ENCODE peak calls at places on chromosomes 16 and 17, in four cellular contexts. Q is left lung; W is HL-60; L is activated CD8-positive, alpha-beta T cell treated with anti-CD3 and anti-CD28 coated beads for 36 hours. R is an unnamed sample.
A peak's percentile ranks its signal among the peaks of the same experiment; 100 is the strongest.

GRCh38 chr17:79851461-79851817 is 12.2 kb upstream of the CBX4 start:
- DNase-seq in L (no peak), W (no peak), Q (peak; percentile 84), R (peak; percentile 86)

GRCh38 chr17:74799097-74799496 is 23.0 kb upstream of the NAT9 start:
- DNase-seq in Q (no peak), L (no peak), W (no peak), R (no peak)

GRCh38 chr16:86384263-86384649 is 126.1 kb upstream of the FOXF1 start:
- DNase-seq in Q (no peak), L (no peak), W (no peak), R (no peak)

GRCh38 chr17:9499041-9499440 is 76.6 kb downstream of the STX8 start:
- DNase-seq in Q (no peak), L (no peak), W (no peak), R (no peak)

GRCh38 chr16:53465606-53466290 is 31.5 kb downstream of the RBL2 start:
- DNase-seq in L (no peak), Q (no peak), W (no peak), R (peak; percentile 85)

GRCh38 chr17:28744104-28744801 is 442 bp downstream of the TRAF4 start:
- DNase-seq in W (peak; percentile 57), Q (peak; percentile 86), L (peak; percentile 76), R (peak; percentile 40)

GRCh38 chr17:47229535-47230443 is 20.6 kb downstream of the MYL4 start:
- DNase-seq in L (peak; percentile 91), Q (no peak), W (peak; percentile 62), R (peak; percentile 95)

GRCh38 chr16:85187002-85187401 is 74.7 kb upstream of the CIBAR2 start:
- DNase-seq in L (no peak), Q (peak; percentile 69), W (no peak), R (no peak)

GRCh38 chr16:26981266-26981938 is 85.3 kb upstream of the C16orf82 start:
- DNase-seq in L (no peak), Q (no peak), W (no peak), R (no peak)

GRCh38 chr17:21194688-21195087 is 19.3 kb downstream of the TMEM11 start:
- DNase-seq in Q (no peak), L (no peak), W (no peak), R (no peak)

GRCh38 chr17:79954281-79955166 is 81.1 kb downstream of the TBC1D16 start:
- DNase-seq in W (no peak), Q (peak; percentile 56), L (no peak), R (no peak)

GRCh38 chr17:74738051-74738996 is 1.3 kb downstream of the RAB37 start:
- DNase-seq in W (no peak), L (peak; percentile 94), Q (no peak), R (no peak)

GRCh38 chr16:55499281-55499680 is 9.6 kb upstream of the LPCAT2 start:
- DNase-seq in Q (no peak), W (no peak), L (no peak), R (no peak)

GRCh38 chr16:82629441-82630027 is 2.8 kb downstream of the CDH13 start:
- DNase-seq in Q (no peak), L (no peak), W (no peak), R (peak; percentile 72)

GRCh38 chr16:72985148-72985882 is 62.6 kb downstream of the ZFHX3 start:
- DNase-seq in L (no peak), Q (no peak), W (no peak), R (peak; percentile 34)

GRCh38 chr17:2101448-2102257 is 46.8 kb downstream of the HIC1 start:
- DNase-seq in Q (no peak), L (peak; percentile 79), W (no peak), R (peak; percentile 94)

DNA sequence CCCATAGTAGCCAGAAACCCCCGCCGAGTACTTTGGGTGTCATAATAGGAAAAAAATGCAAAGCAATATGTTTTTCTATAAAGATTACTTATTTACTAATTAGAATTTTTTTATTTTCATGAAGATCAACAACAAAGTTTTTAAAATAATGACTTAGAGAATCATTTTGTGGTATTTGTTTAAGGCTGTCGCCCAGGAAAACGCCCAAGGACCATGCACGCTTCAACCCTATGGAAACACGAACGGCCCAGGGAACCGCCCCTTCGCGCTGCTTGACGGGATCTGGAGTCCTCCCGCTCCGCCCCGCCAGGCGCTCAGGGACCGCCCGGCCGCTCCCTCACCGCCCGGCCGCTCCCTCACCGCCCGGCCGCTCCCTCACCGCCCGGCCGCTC is 408 bp upstream of the KPNA2 start:
- DNase-seq in W (no peak), L (peak; percentile 95), Q (peak; percentile 98), R (no peak)
- TF ChIP-seq CTCF in W (no peak), L (no peak), Q (no peak), R (no peak)

GRCh38 chr16:23267647-23268046 is 34.5 kb upstream of the SCNN1B start:
- DNase-seq in Q (no peak), W (no peak), L (no peak), R (no peak)
- TF ChIP-seq CTCF in Q (no peak), W (no peak), L (no peak), R (no peak)

GRCh38 chr17:45317113-45317820 is 447 bp upstream of the MAP3K14 start:
- DNase-seq in Q (peak; percentile 100), L (peak; percentile 100), W (peak; percentile 99), R (peak; percentile 100)

GRCh38 chr17:45314761-45315549 is 1.9 kb downstream of the MAP3K14 start:
- DNase-seq in Q (no peak), W (no peak), L (no peak), R (no peak)

GRCh38 chr17:45318561-45319230 is 1.9 kb upstream of the MAP3K14 start:
- DNase-seq in W (no peak), Q (no peak), L (no peak), R (peak; percentile 89)

GRCh38 chr17:45315583-45316270 is 1.1 kb downstream of the MAP3K14 start:
- DNase-seq in L (no peak), W (no peak), Q (no peak), R (peak; percentile 38)

GRCh38 chr17:45316271-45317112 is at the start of gene MAP3K14:
- DNase-seq in W (peak; percentile 69), Q (peak; percentile 95), L (peak; percentile 77), R (peak; percentile 53)
- TF ChIP-seq CTCF in W (no peak), Q (no peak), L (peak; percentile 21), R (no peak)

GRCh38 chr17:35844547-35844946 is 24.1 kb downstream of the HEATR9 start:
- DNase-seq in Q (no peak), L (no peak), W (no peak), R (no peak)

GRCh38 chr17:35847633-35848373 is 20.9 kb downstream of the HEATR9 start:
- DNase-seq in L (no peak), Q (no peak), W (no peak), R (no peak)

GRCh38 chr17:35846055-35846809 is 22.5 kb downstream of the HEATR9 start:
- DNase-seq in Q (no peak), L (no peak), W (no peak), R (no peak)

GRCh38 chr17:35847006-35847405 is 21.7 kb downstream of the HEATR9 start:
- DNase-seq in W (no peak), Q (no peak), L (no peak), R (no peak)

GRCh38 chr17:35849469-35850348 is 19.0 kb downstream of the HEATR9 start:
- DNase-seq in Q (no peak), W (no peak), L (peak; percentile 73), R (peak; percentile 80)
- TF ChIP-seq CTCF in Q (peak; percentile 67), W (peak; percentile 55), L (peak; percentile 88), R (peak; percentile 81)

DNA sequence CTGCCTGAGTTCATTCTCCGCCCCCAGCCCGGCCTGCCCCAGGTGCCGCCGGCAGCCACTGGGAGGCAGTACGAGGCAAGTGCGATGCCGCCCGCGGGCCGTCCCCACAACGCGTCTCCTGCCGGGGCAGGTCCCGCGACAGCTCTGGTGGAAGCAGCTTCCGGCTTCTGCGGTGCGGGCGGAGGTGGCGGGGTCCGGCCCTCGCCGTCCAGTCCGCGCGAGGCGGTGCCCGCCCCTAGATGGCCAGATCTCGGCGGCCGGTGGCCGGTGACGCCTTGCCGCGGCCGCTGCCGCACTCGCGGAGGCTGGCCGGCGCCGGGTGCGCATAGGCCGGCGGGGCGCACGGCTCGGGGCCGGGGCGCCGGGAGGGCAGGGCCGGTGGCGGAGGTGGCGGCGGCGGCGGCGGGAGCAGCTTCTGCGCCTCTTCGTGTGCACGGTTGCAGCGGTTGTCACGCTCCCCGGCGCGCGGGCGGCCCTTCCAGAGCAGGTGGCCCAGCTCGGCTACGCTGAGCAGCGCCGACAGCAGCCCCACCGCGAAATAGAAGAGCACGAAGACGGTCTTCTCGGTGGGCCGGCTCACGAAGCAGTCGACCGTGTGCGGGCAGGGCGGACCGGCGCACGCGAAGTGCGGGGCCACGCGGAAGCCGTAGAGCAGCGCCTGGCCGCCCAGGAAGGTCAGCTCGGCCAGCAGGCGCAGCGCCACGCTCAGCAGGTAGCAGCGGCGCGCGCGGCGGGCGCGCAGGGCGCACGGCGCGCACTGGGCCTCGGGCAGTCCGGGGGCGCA is 1.6 kb downstream of the GJD3 start:
- DNase-seq in Q (peak; percentile 94), L (peak; percentile 93), W (peak; percentile 71), R (peak; percentile 74)
- TF ChIP-seq CTCF in Q (peak; percentile 61), L (peak; percentile 88), W (peak; percentile 67), R (peak; percentile 72)

GRCh38 chr16:22191089-22191965 is 14.8 kb upstream of the EEF2K start:
- DNase-seq in Q (peak; percentile 99), L (peak; percentile 100), W (peak; percentile 91), R (peak; percentile 98)
- TF ChIP-seq CTCF in Q (no peak), L (no peak), W (no peak), R (no peak)

GRCh38 chr16:48367443-48368049 is 17.7 kb downstream of the SIAH1 start:
- DNase-seq in L (no peak), W (no peak), Q (no peak), R (no peak)

GRCh38 chr16:48365030-48365600 is 20.1 kb downstream of the SIAH1 start:
- DNase-seq in Q (no peak), W (no peak), L (no peak), R (no peak)

GRCh38 chr16:48369765-48370164 is 15.4 kb downstream of the SIAH1 start:
- DNase-seq in L (no peak), W (no peak), Q (no peak), R (no peak)

GRCh38 chr16:48366165-48367093 is 18.8 kb downstream of the SIAH1 start:
- DNase-seq in Q (no peak), W (peak; percentile 93), L (peak; percentile 79), R (peak; percentile 93)

DNA sequence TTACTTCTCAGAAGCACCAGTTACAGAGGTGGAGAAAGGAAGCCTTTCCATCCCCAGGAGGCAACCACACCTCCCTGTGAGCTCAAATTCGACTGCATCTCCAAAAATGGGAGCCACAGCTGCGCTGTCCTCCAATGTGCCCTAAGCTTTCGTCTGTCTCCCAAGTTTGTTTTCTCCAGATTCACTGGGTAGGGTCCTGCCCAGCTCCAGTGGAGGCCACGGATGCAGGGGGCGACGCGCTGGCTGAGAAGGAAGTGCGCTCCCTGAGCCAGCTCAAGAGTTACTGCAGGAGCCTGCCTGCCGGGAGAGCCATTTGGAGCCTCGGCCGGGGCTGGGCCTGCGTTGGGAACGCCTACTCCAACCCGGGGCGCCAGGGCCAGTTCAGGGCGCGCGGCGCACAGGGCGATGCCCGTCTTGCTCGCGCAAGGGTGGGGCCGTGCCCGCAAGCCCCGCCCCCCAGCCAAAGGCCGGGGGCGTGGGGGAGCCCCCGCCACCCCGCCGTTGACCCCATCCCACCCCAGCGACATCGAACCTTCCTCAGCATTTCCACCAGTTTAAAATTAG is 19.5 kb downstream of the SIAH1 start:
- DNase-seq in L (peak; percentile 88), W (peak; percentile 71), Q (peak; percentile 99), R (peak; percentile 91)
- TF ChIP-seq CTCF in L (no peak), W (no peak), Q (no peak), R (no peak)